ENCODE peak calls at places on chromosomes 6 and 20, in five cellular contexts. C is heart right ventricle, Y is breast epithelium, R is transverse colon, W is WERI-Rb-1. A is an unnamed sample.

GRCh38 chr6:26311385-26312095 is 53.5 kb upstream of the BTN3A2 start:
- DNase-seq in W (peak; percentile 52), R (peak; percentile 38), C (no peak), Y (no peak), A (peak; percentile 65)

GRCh38 chr20:54475334-54476287 is at the start of gene DOK5:
- DNase-seq in C (peak; percentile 52), Y (no peak), W (no peak), R (peak; percentile 8), A (no peak)

GRCh38 chr6:85405175-85405852 is 44.6 kb upstream of the NT5E start:
- DNase-seq in C (no peak), Y (no peak), R (peak; percentile 50), W (no peak), A (no peak)

GRCh38 chr20:63565021-63565698 is 8.9 kb downstream of the HELZ2 start:
- DNase-seq in R (no peak), Y (no peak), W (no peak), C (no peak), A (no peak)

GRCh38 chr20:37145014-37145413 is 34.1 kb upstream of the RPN2 start:
- DNase-seq in W (no peak), R (no peak), Y (no peak), C (no peak), A (no peak)

GRCh38 chr6:100269189-100269588 is 195.5 kb downstream of the SIM1 start:
- DNase-seq in R (no peak), W (no peak), C (no peak), Y (no peak), A (no peak)

GRCh38 chr20:49306903-49307336 is 29.1 kb upstream of the ZNFX1 start:
- DNase-seq in R (no peak), C (no peak), Y (no peak), W (peak; percentile 70), A (no peak)

GRCh38 chr20:46791722-46792416 is 82.4 kb downstream of the SLC2A10 start:
- DNase-seq in Y (no peak), R (no peak), W (no peak), C (no peak), A (no peak)

GRCh38 chr6:106446287-106446885 is 85.9 kb downstream of the CRYBG1 start:
- DNase-seq in R (no peak), Y (no peak), W (no peak), C (no peak), A (no peak)

GRCh38 chr6:116881236-116881635 is 4.2 kb downstream of the RFX6 start:
- DNase-seq in W (no peak), Y (no peak), R (no peak), C (no peak), A (peak; percentile 10)

GRCh38 chr6:135922746-135923145 is 71.2 kb downstream of the PDE7B start:
- DNase-seq in R (no peak), W (no peak), C (peak; percentile 66), Y (no peak), A (peak; percentile 22)

GRCh38 chr6:169695131-169695530 is 6.7 kb downstream of the WDR27 start:
- DNase-seq in W (no peak), Y (no peak), R (no peak), C (no peak), A (no peak)
- H3K9me3 ChIP-seq in W (no peaks in the 10 kb centered on the region), Y (peaks cover 11% of the 10 kb centered on the region), R (no peaks in the 10 kb centered on the region), C (peaks cover 15% of the 10 kb centered on the region), A (no peaks in the 10 kb centered on the region)

GRCh38 chr6:5142915-5143314 is 57.8 kb downstream of the PPP1R3G start:
- DNase-seq in R (no peak), C (no peak), W (no peak), Y (no peak), A (no peak)
- H3K9me3 ChIP-seq in R (no peaks in the 10 kb centered on the region), C (no peaks in the 10 kb centered on the region), W (no peaks in the 10 kb centered on the region), Y (no peaks in the 10 kb centered on the region), A (no peaks in the 10 kb centered on the region)

GRCh38 chr20:29742699-29743100 is 1514.8 kb upstream of the DEFB115 start:
- DNase-seq in W (no peak), C (no peak), R (no peak), Y (no peak), A (no peak)
- H3K9me3 ChIP-seq in W (peaks cover 12% of the 10 kb centered on the region), C (peaks cover 46% of the 10 kb centered on the region), R (peaks cover 33% of the 10 kb centered on the region), Y (peaks cover 22% of the 10 kb centered on the region), A (no peaks in the 10 kb centered on the region)

GRCh38 chr6:137193256-137194070 is 20.0 kb upstream of the IL22RA2 start:
- DNase-seq in W (no peak), R (no peak), Y (no peak), C (no peak), A (no peak)

GRCh38 chr6:137192821-137193220 is 19.4 kb upstream of the IL22RA2 start:
- DNase-seq in C (no peak), Y (no peak), W (no peak), R (no peak), A (no peak)

GRCh38 chr6:137190710-137191109 is 17.3 kb upstream of the IL22RA2 start:
- DNase-seq in Y (no peak), R (no peak), W (no peak), C (no peak), A (no peak)

GRCh38 chr6:137191238-137191637 is 17.8 kb upstream of the IL22RA2 start:
- DNase-seq in Y (no peak), C (no peak), W (no peak), R (no peak), A (no peak)

DNA sequence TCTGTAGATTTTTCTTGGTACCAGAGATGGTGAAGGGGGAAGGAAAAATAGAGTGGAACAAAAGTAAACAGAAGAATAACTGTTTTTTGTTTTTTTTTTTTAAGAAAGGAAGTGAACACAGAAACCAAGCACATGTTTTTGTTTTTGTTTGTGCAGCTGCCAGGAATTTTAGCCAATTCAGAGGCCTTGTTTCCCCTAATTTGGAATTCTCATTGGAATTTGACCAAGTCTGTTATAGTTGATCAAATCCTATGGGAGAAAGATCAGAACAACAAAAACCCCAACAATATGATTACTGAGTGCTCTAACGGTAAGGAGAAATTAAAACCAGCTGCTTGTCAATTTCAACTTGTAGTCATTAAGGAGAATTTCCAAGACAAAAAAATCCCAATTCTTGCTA is 18.2 kb upstream of the IL22RA2 start:
- DNase-seq in Y (no peak), C (no peak), W (no peak), R (no peak), A (no peak)
- H3K9me3 ChIP-seq in Y (no peaks in the 10 kb centered on the region), C (peaks cover 29% of the 10 kb centered on the region), W (peaks cover 15% of the 10 kb centered on the region), R (peaks cover 8% of the 10 kb centered on the region), A (peaks cover 25% of the 10 kb centered on the region)

GRCh38 chr20:23963941-23964340 is 24.6 kb downstream of the GGTLC1 start:
- DNase-seq in W (no peak), Y (no peak), R (no peak), C (no peak), A (no peak)

GRCh38 chr20:23966927-23967615 is 21.5 kb downstream of the GGTLC1 start:
- DNase-seq in W (no peak), R (no peak), Y (no peak), C (no peak), A (no peak)

GRCh38 chr20:23967616-23967979 is 21.0 kb downstream of the GGTLC1 start:
- DNase-seq in R (no peak), C (no peak), W (no peak), Y (no peak), A (no peak)

GRCh38 chr20:23970049-23970448 is 18.5 kb downstream of the GGTLC1 start:
- DNase-seq in C (no peak), Y (no peak), R (no peak), W (no peak), A (no peak)

GRCh38 chr20:23966298-23966697 is 22.3 kb downstream of the GGTLC1 start:
- DNase-seq in Y (no peak), R (no peak), W (no peak), C (no peak), A (no peak)
- H3K9me3 ChIP-seq in Y (no peaks in the 10 kb centered on the region), R (no peaks in the 10 kb centered on the region), W (peaks cover 11% of the 10 kb centered on the region), C (peaks cover 5% of the 10 kb centered on the region), A (no peaks in the 10 kb centered on the region)

GRCh38 chr6:39328066-39328465 is 5.6 kb upstream of the KCNK16 start:
- DNase-seq in Y (no peak), C (no peak), R (no peak), W (no peak), A (no peak)
- H3K9me3 ChIP-seq in Y (no peaks in the 10 kb centered on the region), C (no peaks in the 10 kb centered on the region), R (no peaks in the 10 kb centered on the region), W (peaks cover 3% of the 10 kb centered on the region), A (no peaks in the 10 kb centered on the region)

GRCh38 chr6:168012431-168013249 is 15.2 kb downstream of the KIF25 start:
- DNase-seq in W (no peak), Y (no peak), R (no peak), C (no peak), A (no peak)
- H3K9me3 ChIP-seq in W (peaks cover 20% of the 10 kb centered on the region), Y (peaks cover 14% of the 10 kb centered on the region), R (peaks cover 23% of the 10 kb centered on the region), C (peaks cover 46% of the 10 kb centered on the region), A (peaks cover 24% of the 10 kb centered on the region)

DNA sequence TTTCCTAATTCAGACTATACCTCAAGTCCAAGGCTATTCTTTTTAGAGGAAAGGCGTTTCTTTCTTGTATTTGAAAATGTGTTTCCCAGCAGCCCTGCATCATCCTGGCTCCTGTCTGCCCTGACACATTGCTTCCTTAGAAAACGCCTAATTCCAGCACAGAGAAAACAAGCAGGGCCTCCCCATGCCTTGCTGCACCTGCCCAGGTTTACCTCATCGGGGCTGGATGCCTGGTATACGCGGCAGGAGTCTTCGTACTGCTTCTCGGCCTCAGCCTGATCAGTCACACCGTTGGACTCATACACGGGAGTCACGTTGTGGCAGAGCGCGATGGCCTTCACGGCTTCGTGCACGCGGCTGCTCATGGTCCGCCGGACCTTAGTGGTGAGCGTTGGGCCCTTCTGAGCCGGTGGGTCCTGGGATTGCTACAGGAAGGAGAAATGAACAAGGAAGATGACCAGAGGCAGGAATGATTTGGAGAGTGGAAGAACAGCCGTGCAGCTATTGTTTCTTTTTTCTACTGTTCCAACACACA is 111.4 kb downstream of the ATP9A start:
- DNase-seq in W (no peak), Y (no peak), R (no peak), C (no peak), A (no peak)
- H3K9me3 ChIP-seq in W (no peaks in the 10 kb centered on the region), Y (no peaks in the 10 kb centered on the region), R (no peaks in the 10 kb centered on the region), C (no peaks in the 10 kb centered on the region), A (no peaks in the 10 kb centered on the region)

GRCh38 chr6:23003671-23004598 is 434.6 kb downstream of the HDGFL1 start:
- DNase-seq in C (no peak), Y (no peak), R (no peak), W (peak; percentile 76), A (no peak)

GRCh38 chr6:23002044-23002619 is 432.8 kb downstream of the HDGFL1 start:
- DNase-seq in R (no peak), Y (no peak), W (no peak), C (no peak), A (no peak)

GRCh38 chr6:23006656-23007055 is 437.3 kb downstream of the HDGFL1 start:
- DNase-seq in W (no peak), Y (no peak), R (no peak), C (no peak), A (no peak)
- H3K9me3 ChIP-seq in W (no peaks in the 10 kb centered on the region), Y (no peaks in the 10 kb centered on the region), R (no peaks in the 10 kb centered on the region), C (no peaks in the 10 kb centered on the region), A (no peaks in the 10 kb centered on the region)

A was measured in SJCRH30.